ENCODE peak calls at places on chromosomes 16 and 17, in eight cellular contexts. J is endothelial cell, C is nephron progenitor cell, Z is adrenal gland, O is Peyer's patch, A is body of pancreas, G is lower leg skin, L is fibroblast of the aortic adventitia. T is an unnamed sample.

GRCh38 chr16:65697061-65697460 is 575.2 kb upstream of the CDH11 start:
- DNase-seq in C (no peak), J (no peak), A (no peak), G (no peak), Z (no peak), L (peak), O (no peak), T (no peak)

GRCh38 chr16:49631521-49632041 is 224.3 kb downstream of the ZNF423 start:
- DNase-seq in C (no peak), O (no peak), L (peak), Z (no peak), A (no peak), J (no peak), G (peak), T (no peak)

GRCh38 chr16:21634216-21634615 is 18.2 kb downstream of the IGSF6 start:
- DNase-seq in J (no peak), O (no peak), G (no peak), L (no peak), Z (peak), C (no peak), A (no peak), T (no peak)

GRCh38 chr16:15770107-15770506 is 86.7 kb downstream of the MYH11 start:
- DNase-seq in J (no peak), G (no peak), L (peak), A (no peak), O (no peak), C (no peak), Z (peak), T (no peak)

GRCh38 chr17:29240477-29240876 is 6.2 kb upstream of the CRYBA1 start:
- DNase-seq in L (no peak), G (no peak), A (no peak), O (no peak), J (no peak), C (no peak), Z (no peak), T (peak)

GRCh38 chr17:45019177-45019711 is 32.2 kb downstream of the DCAKD start:
- DNase-seq in G (no peak), C (peak), A (peak), J (no peak), O (peak), Z (peak), L (peak), T (peak)

GRCh38 chr16:66026211-66026610 is 340.3 kb upstream of the CDH5 start:
- DNase-seq in G (peak), L (no peak), A (no peak), C (peak), J (no peak), O (peak), Z (peak), T (no peak)

GRCh38 chr16:64475627-64476351 is 646.1 kb downstream of the CDH11 start:
- DNase-seq in C (no peak), L (peak), A (no peak), G (no peak), Z (no peak), J (no peak), O (no peak), T (no peak)

GRCh38 chr16:72961863-72962262 is 86.1 kb downstream of the ZFHX3 start:
- DNase-seq in J (no peak), L (no peak), A (no peak), O (peak), Z (no peak), G (peak), C (no peak), T (no peak)

GRCh38 chr16:56964243-56965148 is 2.7 kb downstream of the CETP start:
- DNase-seq in J (peak), A (peak), L (peak), C (peak), G (peak), O (peak), Z (peak), T (no peak)

GRCh38 chr17:55275894-55276804 is 11.4 kb downstream of the HLF start:
- DNase-seq in J (no peak), Z (peak), L (no peak), A (no peak), G (no peak), C (no peak), O (peak), T (no peak)

GRCh38 chr16:19135201-19135838 is 21.6 kb downstream of the ITPRIPL2 start:
- DNase-seq in J (no peak), L (no peak), G (peak), A (no peak), Z (no peak), C (no peak), O (no peak), T (no peak)

GRCh38 chr17:1150863-1151685 is 28.7 kb downstream of the ABR start:
- DNase-seq in C (no peak), Z (no peak), L (peak), J (peak), A (no peak), O (no peak), G (no peak), T (no peak)

GRCh38 chr17:31323551-31323950 is 2.1 kb upstream of the EVI2A start:
- DNase-seq in C (no peak), Z (no peak), O (no peak), J (no peak), L (no peak), A (no peak), G (no peak), T (no peak)

GRCh38 chr16:72560617-72561016 is 388.7 kb upstream of the PMFBP1 start:
- DNase-seq in Z (no peak), J (no peak), A (no peak), O (no peak), L (peak), C (no peak), G (no peak), T (no peak)

GRCh38 chr17:49976163-49976827 is 7.3 kb downstream of the DLX4 start:
- DNase-seq in L (no peak), O (no peak), C (no peak), A (peak), G (no peak), Z (no peak), J (no peak), T (no peak)

GRCh38 chr17:31528291-31528874 is 136.9 kb downstream of the RAB11FIP4 start:
- DNase-seq in C (no peak), J (no peak), A (no peak), L (no peak), Z (no peak), O (no peak), G (no peak), T (no peak)

GRCh38 chr16:30053376-30054015 is 12.1 kb upstream of the ALDOA start:
- DNase-seq in C (peak), G (no peak), O (no peak), J (no peak), L (peak), Z (no peak), A (no peak), T (no peak)

GRCh38 chr16:81703177-81704155 is 75.6 kb upstream of the PLCG2 start:
- DNase-seq in G (no peak), L (peak), J (no peak), A (no peak), O (no peak), Z (peak), C (no peak), T (no peak)

GRCh38 chr16:66409156-66409555 is 17.9 kb upstream of the BEAN1 start:
- DNase-seq in A (no peak), J (no peak), L (peak), O (no peak), G (no peak), C (no peak), Z (no peak), T (no peak)

GRCh38 chr17:43010667-43011308 is 4.2 kb downstream of the IFI35 start:
- DNase-seq in C (no peak), A (no peak), O (peak), G (no peak), L (no peak), J (no peak), Z (peak), T (no peak)

GRCh38 chr17:43851744-43852143 is 4.8 kb downstream of the CD300LG start:
- DNase-seq in A (no peak), C (no peak), G (no peak), J (no peak), Z (no peak), L (no peak), O (no peak), T (no peak)

GRCh38 chr17:18315498-18316360 is 636 bp downstream of the SMCR8 start:
- DNase-seq in L (no peak), A (no peak), Z (peak), C (no peak), G (no peak), J (no peak), O (peak), T (no peak)

GRCh38 chr16:63752347-63752746 is 1369.5 kb downstream of the CDH11 start:
- DNase-seq in Z (no peak), A (no peak), C (no peak), J (no peak), G (no peak), L (no peak), O (peak), T (no peak)

GRCh38 chr16:64184156-64184555 is 937.7 kb downstream of the CDH11 start:
- DNase-seq in O (no peak), A (no peak), Z (no peak), J (no peak), C (no peak), G (no peak), L (no peak), T (no peak)

GRCh38 chr16:77596243-77596642 is 126.1 kb upstream of the NUDT7 start:
- DNase-seq in C (no peak), A (no peak), J (no peak), O (no peak), Z (no peak), G (no peak), L (peak), T (no peak)

GRCh38 chr16:76059186-76059585 is 218.0 kb upstream of the CNTNAP4 start:
- DNase-seq in L (no peak), C (no peak), G (no peak), J (no peak), A (no peak), Z (no peak), O (no peak), T (no peak)

GRCh38 chr16:87723224-87723619 is 42.6 kb downstream of the KLHDC4 start:
- DNase-seq in A (no peak), L (peak), O (peak), G (no peak), C (no peak), Z (peak), J (no peak), T (no peak)

GRCh38 chr17:72439893-72440502 is 319.2 kb downstream of the SOX9 start:
- DNase-seq in O (no peak), L (no peak), C (no peak), G (no peak), J (no peak), Z (no peak), A (no peak), T (no peak)

GRCh38 chr16:4410335-4411075 is 5.9 kb downstream of the CORO7 start:
- DNase-seq in O (peak), A (no peak), L (peak), Z (peak), C (no peak), J (no peak), G (no peak), T (no peak)

GRCh38 chr17:46805771-46806170 is 12.7 kb downstream of the WNT3 start:
- DNase-seq in Z (no peak), A (no peak), G (no peak), O (no peak), J (no peak), C (no peak), L (no peak), T (no peak)

GRCh38 chr16:6204941-6205340 is 1107.3 kb upstream of the EEF2KMT start:
- DNase-seq in Z (no peak), J (no peak), O (no peak), C (no peak), G (no peak), A (no peak), L (no peak), T (no peak)

GRCh38 chr17:78558181-78558850 is 18.9 kb downstream of the DNAH17 start:
- DNase-seq in A (no peak), G (no peak), J (peak), C (no peak), L (no peak), O (no peak), Z (no peak), T (no peak)

GRCh38 chr17:59373879-59374495 is 42.5 kb downstream of the YPEL2 start:
- DNase-seq in O (no peak), C (no peak), A (no peak), Z (peak), L (peak), G (no peak), J (no peak), T (no peak)

GRCh38 chr16:10181196-10182162 is 749 bp downstream of the GRIN2A start:
- DNase-seq in G (peak), C (peak), O (peak), L (peak), J (peak), A (peak), Z (peak), T (no peak)

GRCh38 chr16:2205104-2205966 is at the start of gene MLST8:
- DNase-seq in O (peak), C (peak), L (peak), Z (peak), A (peak), G (peak), J (peak), T (peak)
- TF ChIP-seq CTCF in O (no peak), C (no peak), L (no peak), Z (no peak), A (no peak), G (no peak), J (no peak), T (peak)

DNA sequence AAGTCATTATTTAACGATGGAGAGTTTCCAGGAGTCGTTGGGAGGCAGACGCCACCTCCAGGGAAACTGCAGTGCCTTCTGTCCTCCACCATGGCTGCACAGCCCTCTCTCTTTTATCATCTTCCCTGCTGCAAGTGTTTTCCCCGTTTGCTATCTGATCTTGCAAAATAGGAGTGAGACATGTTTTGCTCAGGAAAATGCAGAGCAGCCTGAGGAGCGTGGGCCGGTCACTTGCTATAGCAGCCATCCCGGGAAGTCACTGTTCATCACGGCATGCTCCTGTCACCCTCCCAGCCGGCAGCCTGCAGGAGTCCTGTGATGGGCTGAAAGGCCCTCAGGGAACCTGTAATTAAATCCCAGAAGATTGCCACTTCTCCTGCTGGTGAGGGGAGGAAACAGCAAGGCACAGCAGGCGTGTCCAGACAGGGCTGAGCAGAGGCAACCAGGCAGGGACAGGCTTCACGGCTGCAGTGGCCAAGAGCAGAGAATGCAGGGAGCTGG is 143.1 kb downstream of the GSG1L start:
- DNase-seq in A (no peak), Z (no peak), C (peak), O (no peak), L (no peak), J (peak), G (no peak), T (no peak)
- TF ChIP-seq CTCF in A (no peak), Z (no peak), C (peak), O (no peak), L (peak), J (no peak), G (no peak), T (no peak)

GRCh38 chr17:16997514-16998429 is 25.9 kb upstream of the TNFRSF13B start:
- DNase-seq in G (no peak), O (peak), J (no peak), Z (no peak), A (no peak), C (no peak), L (peak), T (no peak)
- TF ChIP-seq CTCF in G (no peak), O (no peak), J (no peak), Z (no peak), A (no peak), C (no peak), L (peak), T (no peak)

GRCh38 chr16:24045641-24046040 is 209.9 kb downstream of the PRKCB start:
- DNase-seq in G (no peak), O (peak), C (peak), J (peak), Z (no peak), A (no peak), L (no peak), T (no peak)
- TF ChIP-seq CTCF in G (no peak), O (no peak), C (peak), J (peak), Z (no peak), A (no peak), L (no peak), T (peak)

GRCh38 chr16:69393898-69394849 is 8.4 kb upstream of the TERF2 start:
- DNase-seq in C (no peak), O (peak), Z (no peak), A (no peak), G (no peak), J (no peak), L (no peak), T (no peak)

GRCh38 chr16:69399361-69399760 is 13.6 kb upstream of the TERF2 start:
- DNase-seq in Z (no peak), L (peak), C (no peak), J (no peak), G (no peak), O (no peak), A (no peak), T (no peak)

GRCh38 chr16:69397821-69398521 is 12.2 kb upstream of the TERF2 start:
- DNase-seq in G (no peak), A (peak), J (peak), Z (peak), L (peak), C (peak), O (no peak), T (peak)

GRCh38 chr16:69396187-69397061 is 10.6 kb upstream of the TERF2 start:
- DNase-seq in G (peak), A (peak), J (peak), C (peak), L (peak), O (peak), Z (peak), T (peak)

DNA sequence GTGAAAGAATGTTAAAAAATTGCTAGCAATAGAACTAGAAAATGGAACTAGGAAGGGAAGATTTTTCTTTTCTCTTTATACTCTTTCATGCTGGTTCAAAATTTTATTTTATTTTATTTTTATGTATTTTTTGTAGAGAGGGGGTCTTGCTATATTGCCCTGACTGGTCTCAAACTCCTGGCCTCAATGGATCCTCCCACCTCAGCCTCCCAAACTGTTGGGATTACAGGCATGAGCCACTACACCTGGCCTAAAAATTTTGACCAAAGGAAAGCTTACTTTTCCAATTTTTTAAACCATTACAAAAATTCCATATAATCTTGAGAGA is 10.0 kb upstream of the TERF2 start:
- DNase-seq in G (no peak), A (no peak), C (no peak), Z (no peak), L (no peak), J (no peak), O (no peak), T (no peak)
- TF ChIP-seq CTCF in G (no peak), A (no peak), C (no peak), Z (no peak), L (no peak), J (no peak), O (no peak), T (no peak)

GRCh38 chr17:39270923-39271322 is 45.2 kb upstream of the STAC2 start:
- DNase-seq in A (no peak), L (peak), J (no peak), O (no peak), G (no peak), Z (peak), C (no peak), T (no peak)
- TF ChIP-seq CTCF in A (no peak), L (peak), J (no peak), O (no peak), G (no peak), Z (peak), C (no peak), T (peak)